ENCODE peak calls at places on chromosomes 5 and 9, in four cellular contexts. Q, U, R and F are unnamed samples.

GRCh38 chr5:172830876-172831662 is 3.0 kb upstream of the ERGIC1 start:
- DNase-seq in R (no peak), U (no peak), Q (no peak), F (no peak)

GRCh38 chr9:107751522-107752235 is 262.1 kb upstream of the KLF4 start:
- DNase-seq in R (peak; percentile 57), U (no peak), Q (no peak), F (no peak)

GRCh38 chr9:115018547-115019435 is 88.4 kb upstream of the TNFSF8 start:
- DNase-seq in Q (no peak), R (no peak), U (no peak), F (no peak)

GRCh38 chr5:158069838-158070237 is 210.9 kb upstream of the CLINT1 start:
- DNase-seq in U (no peak), R (no peak), Q (no peak), F (no peak)

GRCh38 chr5:69527128-69527745 is 32.8 kb upstream of the GTF2H2C start:
- DNase-seq in U (no peak), Q (no peak), R (no peak), F (no peak)

GRCh38 chr9:133692364-133692985 is 45.7 kb downstream of the SARDH start:
- DNase-seq in Q (no peak), U (no peak), R (no peak), F (no peak)

GRCh38 chr9:114382951-114383865 is 4.6 kb downstream of the AKNA start:
- DNase-seq in R (no peak), Q (peak; percentile 77), U (no peak), F (peak; percentile 75)

GRCh38 chr5:112329429-112330090 is 89.5 kb downstream of the EPB41L4A start:
- DNase-seq in Q (no peak), U (no peak), R (no peak), F (peak; percentile 9)

GRCh38 chr5:92242170-92242569 is 859.1 kb upstream of the ARRDC3 start:
- DNase-seq in R (no peak), U (no peak), Q (no peak), F (no peak)

GRCh38 chr5:32311404-32312193 is 1.1 kb downstream of the MTMR12 start:
- DNase-seq in U (no peak), R (peak; percentile 16), Q (no peak), F (no peak)

GRCh38 chr9:89051421-89051820 is 60.2 kb downstream of the S1PR3 start:
- DNase-seq in Q (no peak), R (no peak), U (no peak), F (no peak)
- H3K27ac ChIP-seq in Q (no peak overlapping the region), R (no peak overlapping the region), U (no peak overlapping the region), F (no peak overlapping the region)

GRCh38 chr5:149338364-149338763 is 6.9 kb upstream of the GRPEL2 start:
- DNase-seq in R (no peak), U (no peak), Q (no peak), F (no peak)
- H3K4me3 ChIP-seq in R (no peak overlapping the region), U (no peak overlapping the region), Q (no peak overlapping the region), F (no peak overlapping the region)

GRCh38 chr5:133847886-133848285 is 120.5 kb downstream of the C5orf15 start:
- DNase-seq in Q (no peak), U (no peak), R (no peak), F (no peak)
- H3K27me3 ChIP-seq in Q (no peaks in the 10 kb centered on the region), U (no peaks in the 10 kb centered on the region), R (no peaks in the 10 kb centered on the region), F (no peaks in the 10 kb centered on the region)

GRCh38 chr5:180026725-180027448 is 44.7 kb downstream of the RNF130 start:
- DNase-seq in Q (no peak), U (no peak), R (no peak), F (no peak)
- H3K27ac ChIP-seq in Q (no peak overlapping the region), U (no peak overlapping the region), R (no peak overlapping the region), F (no peak overlapping the region)